ENCODE peak calls at places on chromosome 9, in nine cellular contexts. N, K, Z, P, Y, O, A, H and W are unnamed samples.

GRCh38 chr9:69579749-69580581 is 92.2 kb downstream of the APBA1 start:
- DNase-seq in Y (no peak), N (no peak), A (no peak), H (peak), P (no peak), K (no peak), Z (no peak), O (no peak), W (no peak)

GRCh38 chr9:121650220-121651013 is 1.0 kb upstream of the DAB2IP start:
- DNase-seq in N (peak), K (no peak), Z (peak), H (peak), P (peak), A (no peak), Y (peak), O (peak), W (peak)

GRCh38 chr9:20729545-20729944 is 45.5 kb downstream of the FOCAD start:
- DNase-seq in Z (no peak), K (no peak), P (no peak), N (no peak), H (no peak), Y (no peak), A (no peak), O (no peak), W (no peak)

GRCh38 chr9:70043689-70044449 is at the start of gene MAMDC2:
- DNase-seq in Y (peak), O (peak), H (peak), A (peak), K (peak), Z (no peak), N (peak), P (peak), W (peak)

GRCh38 chr9:121572581-121572980 is 72.9 kb upstream of the GGTA1 start:
- DNase-seq in N (no peak), Z (no peak), H (no peak), Y (no peak), P (no peak), A (no peak), O (no peak), K (no peak), W (no peak)

GRCh38 chr9:17480966-17481365 is 97.9 kb upstream of the SH3GL2 start:
- DNase-seq in N (peak), H (peak), Y (no peak), A (no peak), O (no peak), P (peak), Z (no peak), K (no peak), W (no peak)

GRCh38 chr9:14251146-14252071 is 62.5 kb downstream of the NFIB start:
- DNase-seq in K (peak), A (peak), H (peak), Z (peak), P (peak), O (peak), Y (peak), N (peak), W (peak)

GRCh38 chr9:7338586-7339281 is 460.8 kb downstream of the DMAC1 start:
- DNase-seq in N (no peak), O (no peak), Z (no peak), Y (no peak), H (no peak), P (no peak), A (no peak), K (no peak), W (no peak)

GRCh38 chr9:130857864-130858730 is 23.0 kb downstream of the ABL1 start:
- DNase-seq in P (peak), A (peak), O (peak), N (no peak), Z (no peak), K (peak), H (peak), Y (peak), W (no peak)

GRCh38 chr9:70868661-70869652 is 252.5 kb downstream of the TRPM3 start:
- DNase-seq in Y (no peak), H (peak), Z (no peak), P (no peak), N (no peak), A (no peak), K (no peak), O (peak), W (no peak)

DNA sequence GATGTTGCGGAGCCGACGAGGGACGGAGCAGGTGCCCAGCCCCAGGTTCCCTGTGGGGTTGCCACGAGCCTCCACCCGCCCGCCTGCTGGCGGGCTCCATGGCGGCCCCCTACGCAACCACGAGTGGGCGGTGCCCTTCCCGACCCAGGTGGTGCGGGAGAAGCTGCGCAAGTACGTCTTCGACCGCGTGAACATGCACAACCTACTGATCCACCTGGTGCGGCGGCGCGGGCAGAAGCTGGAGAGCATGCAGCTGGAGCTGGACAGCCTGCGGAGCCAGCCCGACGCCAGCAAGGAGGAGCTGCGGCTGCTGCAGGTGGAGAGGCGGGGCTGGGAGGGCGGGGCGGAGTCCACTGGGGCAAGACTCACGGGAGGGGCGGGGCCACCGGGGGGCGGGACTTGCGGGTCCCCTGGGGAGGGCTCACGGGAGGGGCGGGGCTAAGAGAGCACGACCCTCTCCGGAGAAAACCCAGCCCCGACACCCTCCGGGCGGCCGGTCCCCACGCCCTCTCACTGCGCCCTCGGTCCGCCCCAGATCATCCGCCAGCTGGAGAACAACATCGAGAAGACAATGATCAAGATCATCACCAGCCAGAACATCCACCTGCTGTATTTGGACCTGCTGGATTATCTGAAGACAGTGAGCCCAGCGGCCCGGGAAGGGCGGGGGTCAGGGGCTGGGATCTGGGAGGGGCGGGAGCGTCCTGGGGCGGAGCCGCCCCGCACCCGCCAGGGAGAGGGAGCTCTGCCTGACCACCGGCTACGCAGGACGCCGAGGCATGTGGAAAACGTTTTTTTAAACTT is 3.9 kb downstream of the CCDC183 start:
- DNase-seq in N (peak), H (peak), O (peak), P (peak), Y (peak), A (peak), K (peak), Z (peak), W (peak)
- TF ChIP-seq POLR2A in N (no peak), H (peak), O (no peak), P (peak), Y (peak), A (no peak), K (no peak), Z (peak), W (no peak)

GRCh38 chr9:83620841-83621636 is 1.9 kb upstream of the IDNK start:
- DNase-seq in Z (peak), A (peak), O (peak), P (no peak), Y (peak), N (no peak), K (no peak), H (peak), W (peak)

GRCh38 chr9:83623634-83623991 is 670 bp downstream of the IDNK start:
- DNase-seq in P (no peak), Y (no peak), H (no peak), Z (no peak), O (no peak), A (no peak), K (no peak), N (no peak), W (no peak)

GRCh38 chr9:83625120-83625710 is 2.3 kb downstream of the IDNK start:
- DNase-seq in O (no peak), A (no peak), Y (no peak), H (no peak), Z (no peak), P (no peak), K (no peak), N (no peak), W (no peak)

GRCh38 chr9:83622433-83622813 is 520 bp upstream of the IDNK start:
- DNase-seq in A (no peak), Y (no peak), K (no peak), Z (peak), P (no peak), O (no peak), N (no peak), H (no peak), W (no peak)

GRCh38 chr9:83622814-83623633 is at the start of gene IDNK:
- DNase-seq in O (peak), K (peak), P (peak), N (peak), H (peak), A (peak), Z (peak), Y (peak), W (peak)
- TF ChIP-seq POLR2A in O (peak), K (no peak), P (no peak), N (no peak), H (peak), A (peak), Z (peak), Y (peak), W (peak)

GRCh38 chr9:4764033-4764432 is 23.0 kb upstream of the AK3 start:
- DNase-seq in P (no peak), K (no peak), Y (no peak), Z (no peak), N (no peak), A (no peak), O (no peak), H (no peak), W (no peak)

GRCh38 chr9:4760122-4760521 is 19.1 kb upstream of the AK3 start:
- DNase-seq in Z (no peak), A (no peak), H (no peak), K (no peak), P (no peak), Y (no peak), N (no peak), O (no peak), W (no peak)

GRCh38 chr9:4762889-4763521 is 22.0 kb upstream of the AK3 start:
- DNase-seq in P (peak), K (no peak), H (no peak), Y (peak), Z (no peak), O (peak), A (peak), N (no peak), W (no peak)

GRCh38 chr9:4756420-4756819 is 15.4 kb upstream of the AK3 start:
- DNase-seq in H (no peak), N (no peak), Z (no peak), A (no peak), P (no peak), K (no peak), O (no peak), Y (no peak), W (no peak)

DNA sequence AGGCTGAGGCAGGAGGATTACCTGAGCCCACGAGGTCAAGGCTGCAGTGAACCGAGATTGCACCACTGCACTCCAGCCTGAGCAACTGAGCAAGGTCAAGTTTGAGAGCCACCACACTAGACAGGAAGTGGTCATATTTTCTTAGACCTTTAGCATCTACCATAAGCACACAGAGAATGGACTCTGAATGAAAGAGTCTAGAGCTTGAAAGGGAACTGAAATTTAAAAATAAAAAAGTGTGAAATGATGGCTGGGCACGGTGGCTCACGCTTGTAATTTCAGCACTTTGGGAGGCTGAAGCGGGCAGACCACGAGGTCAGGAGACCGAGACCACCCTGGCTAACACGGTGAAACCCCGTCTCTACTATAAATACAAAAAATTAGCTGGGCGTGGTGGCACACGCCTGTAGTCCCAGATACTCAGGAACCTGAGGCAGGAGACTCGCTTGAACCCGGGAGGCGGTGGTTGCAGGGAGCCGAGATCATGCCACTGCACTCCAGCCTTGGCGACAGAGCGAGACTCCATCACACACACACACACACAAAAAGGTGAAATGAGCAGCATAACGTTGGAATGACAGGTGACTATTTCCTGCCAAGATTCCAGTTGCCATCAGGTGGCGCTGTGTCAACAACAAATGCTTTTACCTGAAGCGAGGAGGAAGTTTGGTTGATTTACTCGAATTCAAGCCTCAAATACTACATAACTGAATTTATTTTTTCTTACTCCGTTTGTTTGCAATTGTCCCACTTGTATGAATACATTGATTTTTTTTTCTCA is 21.3 kb upstream of the AK3 start:
- DNase-seq in K (peak), H (peak), P (peak), Y (peak), A (peak), O (peak), Z (peak), N (no peak), W (no peak)
- TF ChIP-seq POLR2A in K (no peak), H (no peak), P (no peak), Y (no peak), A (no peak), O (no peak), Z (no peak), N (no peak), W (no peak)

GRCh38 chr9:128420060-128420650 is 502 bp upstream of the CERCAM start:
- DNase-seq in N (peak), A (peak), O (peak), Z (peak), Y (peak), H (peak), P (peak), K (peak), W (peak)
- TF ChIP-seq POLR2A in N (no peak), A (no peak), O (peak), Z (peak), Y (no peak), H (no peak), P (no peak), K (no peak), W (no peak)

GRCh38 chr9:104927216-104927911 is 591 bp downstream of the ABCA1 start:
- DNase-seq in N (peak), O (peak), H (peak), A (no peak), Z (peak), P (peak), K (no peak), Y (peak), W (peak)

GRCh38 chr9:104934686-104935413 is 6.9 kb upstream of the ABCA1 start:
- DNase-seq in P (no peak), N (no peak), Z (no peak), Y (no peak), H (no peak), K (no peak), A (no peak), O (no peak), W (no peak)

GRCh38 chr9:104927912-104928740 is at the start of gene ABCA1:
- DNase-seq in K (peak), Z (peak), Y (peak), A (peak), H (peak), P (peak), N (peak), O (peak), W (peak)

GRCh38 chr9:104936291-104936690 is 8.3 kb upstream of the ABCA1 start:
- DNase-seq in O (no peak), N (no peak), K (no peak), H (no peak), Z (no peak), P (no peak), A (no peak), Y (no peak), W (no peak)

GRCh38 chr9:104931256-104931655 is 3.3 kb upstream of the ABCA1 start:
- DNase-seq in K (no peak), Z (no peak), Y (no peak), A (no peak), P (no peak), N (no peak), O (no peak), H (no peak), W (no peak)
- TF ChIP-seq POLR2A in K (no peak), Z (no peak), Y (no peak), A (no peak), P (no peak), N (no peak), O (no peak), H (no peak), W (no peak)

GRCh38 chr9:136108648-136109266 is 9.9 kb downstream of the TMEM250 start:
- DNase-seq in H (no peak), O (no peak), N (peak), A (no peak), Z (no peak), P (no peak), Y (no peak), K (no peak), W (no peak)
- TF ChIP-seq POLR2A in H (no peak), O (no peak), N (no peak), A (no peak), Z (no peak), P (no peak), Y (no peak), K (no peak), W (no peak)

DNA sequence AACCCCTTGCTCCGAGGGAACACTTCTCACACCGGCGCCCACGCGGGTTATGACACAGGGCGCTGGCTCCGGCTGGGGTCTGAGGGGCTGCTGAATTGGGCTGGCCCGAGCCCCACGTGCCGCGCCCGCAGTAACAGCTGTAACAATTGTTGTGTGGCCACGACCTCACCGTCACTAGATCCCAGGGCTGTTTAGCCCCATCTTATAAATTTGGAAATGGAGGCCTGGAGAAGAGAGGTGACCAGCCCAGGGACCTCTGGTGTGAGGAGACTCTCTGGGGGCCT is 2.0 kb downstream of the EGFL7 start:
- DNase-seq in H (no peak), N (no peak), A (no peak), P (no peak), O (no peak), Z (no peak), Y (no peak), K (no peak), W (no peak)
- TF ChIP-seq POLR2A in H (no peak), N (no peak), A (no peak), P (no peak), O (no peak), Z (no peak), Y (no peak), K (no peak), W (no peak)

GRCh38 chr9:8822667-8823025 is 1023.1 kb upstream of the DMAC1 start:
- DNase-seq in N (no peak), Y (no peak), K (no peak), H (peak), P (no peak), Z (no peak), A (no peak), O (no peak), W (no peak)
- TF ChIP-seq POLR2A in N (no peak), Y (no peak), K (no peak), H (no peak), P (no peak), Z (no peak), A (no peak), O (no peak), W (no peak)

GRCh38 chr9:113564804-113565237 is 101.3 kb downstream of the RGS3 start:
- DNase-seq in K (peak), P (peak), A (no peak), Y (peak), N (peak), Z (no peak), H (peak), O (peak), W (peak)

GRCh38 chr9:113566011-113566711 is 102.6 kb downstream of the RGS3 start:
- DNase-seq in K (no peak), P (peak), Y (no peak), N (no peak), A (no peak), H (no peak), O (no peak), Z (no peak), W (no peak)

GRCh38 chr9:113567361-113568080 is 104.0 kb downstream of the RGS3 start:
- DNase-seq in O (no peak), Y (no peak), P (peak), H (peak), N (no peak), K (no peak), A (no peak), Z (no peak), W (no peak)

GRCh38 chr9:113568081-113568435 is 104.5 kb downstream of the RGS3 start:
- DNase-seq in O (no peak), A (no peak), N (no peak), Z (no peak), H (peak), P (peak), Y (no peak), K (no peak), W (no peak)

GRCh38 chr9:113566712-113567071 is 103.2 kb downstream of the RGS3 start:
- DNase-seq in Y (no peak), O (no peak), N (peak), P (peak), Z (no peak), A (no peak), K (no peak), H (peak), W (no peak)
- TF ChIP-seq POLR2A in Y (no peak), O (no peak), N (no peak), P (no peak), Z (no peak), A (no peak), K (no peak), H (no peak), W (no peak)

DNA sequence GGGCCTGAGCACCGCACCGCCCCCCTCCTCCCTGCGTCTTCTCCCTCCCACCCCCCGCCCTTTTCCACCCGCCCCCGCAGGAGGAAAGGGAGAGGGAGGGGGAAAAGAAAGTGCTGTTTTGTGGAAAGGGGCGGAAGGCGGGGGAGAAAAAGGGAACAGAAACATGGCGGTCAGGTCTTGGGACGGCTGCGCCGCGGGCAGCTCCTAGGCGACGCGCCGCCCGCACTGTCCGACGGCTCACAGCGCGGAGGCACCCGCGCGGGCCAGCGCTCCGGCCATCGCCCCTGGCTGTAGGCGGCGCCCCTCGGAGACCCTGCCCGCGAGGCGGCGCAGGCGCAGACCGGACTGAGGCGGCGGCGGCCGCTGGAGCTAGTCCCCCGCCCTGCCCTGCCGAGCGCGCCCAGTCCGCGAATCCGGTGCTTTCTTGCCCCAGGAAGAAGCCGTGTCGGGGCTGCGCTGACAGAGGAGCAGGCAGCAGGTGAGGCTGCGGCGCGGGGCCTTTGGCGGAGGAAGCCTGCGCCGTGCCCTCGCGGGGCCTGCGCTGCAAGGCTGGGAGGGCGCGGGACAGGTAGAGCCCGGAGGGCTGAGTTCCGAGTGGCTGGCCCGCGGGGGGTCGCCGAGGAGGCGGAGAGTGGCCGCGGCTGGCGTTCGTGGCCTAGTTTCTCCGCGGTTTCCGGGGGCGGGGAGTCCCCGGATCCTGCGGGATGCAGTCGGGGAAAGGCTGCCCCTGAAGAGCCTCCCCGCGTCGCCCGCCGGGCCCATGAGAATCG is at the start of gene DENND4C:
- DNase-seq in Z (peak), A (peak), H (peak), O (peak), K (peak), P (peak), N (peak), Y (peak), W (peak)
- TF ChIP-seq POLR2A in Z (peak), A (peak), H (peak), O (peak), K (peak), P (peak), N (peak), Y (peak), W (peak)